ENCODE peak calls at places on chromosomes 7 and 10, in five cellular contexts. One of them, this sample, is unnamed.

GRCh38 chr7:128697301-128697905 is 25.3 kb downstream of the GARIN1A start:
- DNase-seq in fibroblast of pulmonary artery: peak; percentile 66
- DNase-seq in heart left ventricle: peak; percentile 27
- DNase-seq in HL-60: peak; percentile 58
- DNase-seq in cardiac muscle cell: peak; percentile 61
- DNase-seq in this sample: peak; percentile 60

GRCh38 chr7:69640925-69641594 is 42.8 kb downstream of the AUTS2 start:
- DNase-seq in fibroblast of pulmonary artery: no peak
- DNase-seq in heart left ventricle: no peak
- DNase-seq in HL-60: no peak
- DNase-seq in cardiac muscle cell: no peak
- DNase-seq in this sample: no peak

GRCh38 chr7:46072722-46073121 is 151.7 kb upstream of the IGFBP3 start:
- DNase-seq in fibroblast of pulmonary artery: peak; percentile 83
- DNase-seq in heart left ventricle: no peak
- DNase-seq in cardiac muscle cell: no peak
- DNase-seq in HL-60: no peak
- DNase-seq in this sample: peak; percentile 55

GRCh38 chr10:98467506-98468318 is 21.0 kb upstream of the HPS1 start:
- DNase-seq in HL-60: peak; percentile 77
- DNase-seq in fibroblast of pulmonary artery: peak; percentile 90
- DNase-seq in cardiac muscle cell: peak; percentile 91
- DNase-seq in heart left ventricle: peak; percentile 74
- DNase-seq in this sample: peak; percentile 88

GRCh38 chr10:72084094-72084459 is 4.3 kb downstream of the SPOCK2 start:
- DNase-seq in fibroblast of pulmonary artery: no peak
- DNase-seq in HL-60: no peak
- DNase-seq in heart left ventricle: no peak
- DNase-seq in cardiac muscle cell: no peak
- DNase-seq in this sample: no peak

GRCh38 chr10:60989400-60989876 is 45.5 kb upstream of the RHOBTB1 start:
- DNase-seq in cardiac muscle cell: no peak
- DNase-seq in fibroblast of pulmonary artery: no peak
- DNase-seq in HL-60: no peak
- DNase-seq in heart left ventricle: no peak
- DNase-seq in this sample: no peak

GRCh38 chr7:33261585-33261984 is 132.2 kb downstream of the BBS9 start:
- DNase-seq in cardiac muscle cell: no peak
- DNase-seq in HL-60: no peak
- DNase-seq in fibroblast of pulmonary artery: no peak
- DNase-seq in heart left ventricle: no peak
- DNase-seq in this sample: no peak

GRCh38 chr7:11373546-11374142 is 400.0 kb downstream of the PHF14 start:
- DNase-seq in fibroblast of pulmonary artery: peak; percentile 39
- DNase-seq in cardiac muscle cell: peak; percentile 33
- DNase-seq in heart left ventricle: no peak
- DNase-seq in HL-60: no peak
- DNase-seq in this sample: peak; percentile 4

GRCh38 chr10:26637521-26638275 is 59.8 kb upstream of the PDSS1 start:
- DNase-seq in fibroblast of pulmonary artery: no peak
- DNase-seq in cardiac muscle cell: no peak
- DNase-seq in HL-60: no peak
- DNase-seq in heart left ventricle: no peak
- DNase-seq in this sample: no peak

GRCh38 chr10:19877466-19878255 is 61.4 kb downstream of the PLXDC2 start:
- DNase-seq in cardiac muscle cell: no peak
- DNase-seq in HL-60: no peak
- DNase-seq in fibroblast of pulmonary artery: no peak
- DNase-seq in heart left ventricle: no peak
- DNase-seq in this sample: peak; percentile 3

GRCh38 chr7:107045980-107046379 is 1.5 kb downstream of the PRKAR2B start:
- DNase-seq in fibroblast of pulmonary artery: peak; percentile 1
- DNase-seq in HL-60: no peak
- DNase-seq in cardiac muscle cell: no peak
- DNase-seq in heart left ventricle: no peak
- DNase-seq in this sample: peak; percentile 32

GRCh38 chr10:77899080-77899477 is 27.5 kb downstream of the DLG5 start:
- DNase-seq in fibroblast of pulmonary artery: peak; percentile 43
- DNase-seq in HL-60: no peak
- DNase-seq in heart left ventricle: no peak
- DNase-seq in cardiac muscle cell: no peak
- DNase-seq in this sample: peak; percentile 75

GRCh38 chr10:21078410-21079329 is 181.6 kb upstream of the NEBL start:
- DNase-seq in heart left ventricle: peak; percentile 67
- DNase-seq in HL-60: peak; percentile 22
- DNase-seq in cardiac muscle cell: peak; percentile 83
- DNase-seq in fibroblast of pulmonary artery: peak; percentile 87
- DNase-seq in this sample: peak; percentile 80

GRCh38 chr7:44750921-44751571 is 2.4 kb downstream of the ZMIZ2 start:
- DNase-seq in fibroblast of pulmonary artery: no peak
- DNase-seq in HL-60: peak; percentile 27
- DNase-seq in cardiac muscle cell: peak; percentile 34
- DNase-seq in heart left ventricle: no peak
- DNase-seq in this sample: no peak

GRCh38 chr10:50894312-50894711 is 8.9 kb upstream of the A1CF start:
- DNase-seq in heart left ventricle: no peak
- DNase-seq in cardiac muscle cell: no peak
- DNase-seq in fibroblast of pulmonary artery: no peak
- DNase-seq in HL-60: no peak
- DNase-seq in this sample: no peak

GRCh38 chr7:120926943-120927346 is 23.6 kb upstream of the ING3 start:
- DNase-seq in HL-60: no peak
- DNase-seq in heart left ventricle: no peak
- DNase-seq in fibroblast of pulmonary artery: no peak
- DNase-seq in cardiac muscle cell: no peak
- DNase-seq in this sample: no peak

DNA sequence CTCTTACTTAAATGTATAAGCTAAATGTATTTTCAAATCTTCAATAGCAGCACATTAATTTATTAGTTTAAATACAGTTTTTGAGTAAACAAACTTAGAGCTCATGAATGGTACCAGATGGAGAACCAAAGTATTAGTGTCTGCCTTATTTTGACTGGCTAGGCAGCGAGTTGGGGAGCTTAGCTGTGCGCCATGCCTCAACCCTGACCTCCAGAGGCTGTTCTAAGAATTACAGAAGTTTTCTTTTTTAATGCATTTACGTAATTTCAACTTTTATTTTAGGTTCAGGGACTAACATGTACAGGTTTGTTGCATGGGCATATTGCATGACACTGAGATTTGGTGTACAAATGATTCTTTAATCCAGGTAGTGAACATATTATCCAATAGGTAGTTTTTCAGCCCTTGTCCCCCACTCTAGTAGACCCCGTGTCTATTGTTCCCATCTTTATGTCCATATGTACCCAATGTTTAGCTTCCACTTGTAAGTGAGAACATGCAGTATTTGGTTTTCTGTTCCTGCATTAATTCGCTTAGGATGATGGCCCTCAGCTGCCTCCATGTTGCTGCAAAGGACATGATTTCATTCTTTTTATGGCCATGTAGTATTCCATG is 166.8 kb downstream of the IQUB start:
- DNase-seq in heart left ventricle: no peak
- DNase-seq in cardiac muscle cell: peak; percentile 53
- DNase-seq in HL-60: peak; percentile 28
- DNase-seq in fibroblast of pulmonary artery: peak; percentile 75
- DNase-seq in this sample: peak; percentile 65
- TF ChIP-seq CTCF in heart left ventricle: peak; percentile 45
- TF ChIP-seq CTCF in cardiac muscle cell: peak; percentile 80
- TF ChIP-seq CTCF in HL-60: peak; percentile 42
- TF ChIP-seq CTCF in fibroblast of pulmonary artery: peak; percentile 83
- TF ChIP-seq CTCF in this sample: peak; percentile 84

DNA sequence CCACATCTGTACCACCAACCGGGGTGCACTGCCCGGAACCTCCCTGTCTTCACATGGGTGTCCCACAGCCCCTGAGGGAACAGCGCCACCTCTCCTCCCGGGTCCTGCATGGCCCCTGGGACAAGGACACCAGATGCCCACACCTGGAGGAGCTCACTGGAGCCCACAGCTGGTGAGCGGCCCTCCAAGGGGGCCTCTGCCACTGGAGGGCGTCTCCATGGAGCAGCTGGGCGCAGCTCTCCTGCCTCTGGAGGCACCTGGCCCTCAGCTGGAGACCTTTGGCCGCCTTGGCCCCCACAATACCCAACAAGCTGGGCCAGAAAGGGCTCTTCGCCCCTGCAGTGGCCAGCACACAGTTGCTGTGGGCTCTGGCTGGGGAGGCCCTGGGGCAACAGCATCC is 7.3 kb upstream of the NKX6-2 start:
- DNase-seq in heart left ventricle: no peak
- DNase-seq in fibroblast of pulmonary artery: no peak
- DNase-seq in HL-60: no peak
- DNase-seq in cardiac muscle cell: no peak
- DNase-seq in this sample: no peak
- TF ChIP-seq CTCF in heart left ventricle: no peak
- TF ChIP-seq CTCF in fibroblast of pulmonary artery: no peak
- TF ChIP-seq CTCF in HL-60: no peak
- TF ChIP-seq CTCF in cardiac muscle cell: no peak
- TF ChIP-seq CTCF in this sample: no peak

DNA sequence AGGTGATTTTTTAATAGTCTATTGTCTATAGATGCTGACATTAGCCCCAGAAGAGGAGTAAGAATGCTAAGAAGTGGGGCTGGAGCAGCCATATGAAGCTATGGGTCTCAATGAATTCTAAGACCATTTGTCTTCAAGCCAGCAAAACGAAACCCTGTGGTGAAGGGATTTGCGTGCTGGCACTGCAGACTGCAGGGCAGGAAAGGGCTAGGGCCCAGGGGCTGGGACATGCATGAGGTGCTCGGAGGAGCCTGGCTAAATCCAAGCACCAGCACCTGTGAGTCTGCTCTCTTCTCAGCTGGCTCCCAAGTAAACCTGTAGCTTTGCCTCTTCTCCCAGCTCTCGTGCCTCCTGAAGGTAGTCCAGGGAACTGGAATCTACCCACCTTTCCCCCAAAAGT is 1.3 kb upstream of the NDST2 start:
- DNase-seq in HL-60: no peak
- DNase-seq in heart left ventricle: no peak
- DNase-seq in cardiac muscle cell: no peak
- DNase-seq in fibroblast of pulmonary artery: no peak
- DNase-seq in this sample: no peak
- TF ChIP-seq CTCF in HL-60: no peak
- TF ChIP-seq CTCF in heart left ventricle: no peak
- TF ChIP-seq CTCF in cardiac muscle cell: no peak
- TF ChIP-seq CTCF in fibroblast of pulmonary artery: no peak
- TF ChIP-seq CTCF in this sample: no peak

DNA sequence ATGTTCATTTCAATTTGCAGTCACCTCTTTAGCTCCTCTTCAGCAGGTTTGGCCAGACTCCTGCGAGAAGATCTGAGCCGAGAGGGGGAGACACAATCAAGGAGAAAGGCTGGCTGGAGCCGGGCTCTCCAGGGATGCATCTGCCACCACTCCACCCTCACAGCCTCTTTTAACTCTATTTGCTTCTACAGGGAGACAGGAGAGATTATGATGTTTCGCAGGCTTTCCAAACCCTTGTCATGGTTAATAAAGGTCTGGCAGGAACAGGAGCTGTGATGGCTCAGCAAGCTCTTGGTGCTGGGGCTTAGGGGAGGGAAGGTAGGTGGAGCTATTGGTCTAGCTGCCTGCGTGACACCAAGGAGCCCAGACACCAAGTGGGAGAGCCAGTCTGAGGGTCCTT is 448.1 kb upstream of the PODXL start:
- DNase-seq in heart left ventricle: no peak
- DNase-seq in cardiac muscle cell: peak; percentile 65
- DNase-seq in fibroblast of pulmonary artery: peak; percentile 18
- DNase-seq in HL-60: no peak
- DNase-seq in this sample: peak; percentile 32
- TF ChIP-seq CTCF in heart left ventricle: peak; percentile 20
- TF ChIP-seq CTCF in cardiac muscle cell: peak; percentile 42
- TF ChIP-seq CTCF in fibroblast of pulmonary artery: peak; percentile 31
- TF ChIP-seq CTCF in HL-60: no peak
- TF ChIP-seq CTCF in this sample: peak; percentile 28

This sample was measured in fibroblast of the aortic adventitia.